ENCODE peak calls at places on chromosomes 7 and 10, in seven cellular contexts. E is chondrocyte, X is AML-193, M is astrocyte, F is dorsolateral prefrontal cortex, N is PC-9, J is KG1. Z is an unnamed sample.

GRCh38 chr7:135704074-135704473 is 23.9 kb downstream of the SLC13A4 start:
- DNase-seq in E (no peak), X (no peak), M (no peak), F (no peak), N (no peak), J (no peak), Z (no peak)

GRCh38 chr10:72204296-72204695 is 11.5 kb upstream of the ANAPC16 start:
- DNase-seq in E (no peak), X (no peak), M (no peak), F (no peak), N (no peak), J (no peak), Z (no peak)

GRCh38 chr7:40329601-40330153 is 194.9 kb downstream of the SUGCT start:
- DNase-seq in E (no peak), X (peak), M (peak), F (no peak), N (peak), J (peak), Z (peak)

GRCh38 chr7:44673771-44674170 is 67.3 kb downstream of the OGDH start:
- DNase-seq in E (peak), X (no peak), M (no peak), F (no peak), N (no peak), J (no peak), Z (no peak)

GRCh38 chr7:158827411-158828342 is 1.6 kb downstream of the ESYT2 start:
- DNase-seq in E (no peak), X (peak), M (peak), F (no peak), N (peak), J (peak), Z (peak)

GRCh38 chr10:71767420-71768035 is 5.8 kb downstream of the VSIR start:
- DNase-seq in E (peak), X (no peak), M (no peak), F (no peak), N (peak), J (no peak), Z (peak)

GRCh38 chr10:73576178-73576889 is 14.8 kb downstream of the USP54 start:
- DNase-seq in E (no peak), X (peak), M (peak), F (no peak), N (no peak), J (no peak), Z (no peak)

GRCh38 chr7:48016641-48017040 is 12.3 kb downstream of the SUN3 start:
- DNase-seq in E (no peak), X (no peak), M (no peak), F (no peak), N (no peak), J (no peak), Z (no peak)

GRCh38 chr10:84139126-84140035 is at the start of gene GHITM:
- DNase-seq in E (peak), X (peak), M (peak), F (peak), N (peak), J (peak), Z (peak)

GRCh38 chr7:4683884-4684565 is 1.9 kb downstream of the FOXK1 start:
- DNase-seq in E (no peak), X (peak), M (peak), F (no peak), N (peak), J (no peak), Z (peak)

GRCh38 chr7:101060992-101061391 is 24.3 kb upstream of the TRIM56 start:
- DNase-seq in E (no peak), X (no peak), M (no peak), F (no peak), N (no peak), J (no peak), Z (no peak)

GRCh38 chr7:70856889-70857511 is 274.9 kb upstream of the GALNT17 start:
- DNase-seq in E (no peak), X (peak), M (peak), F (peak), N (peak), J (peak), Z (peak)

GRCh38 chr7:74371381-74372059 is 82.2 kb upstream of the GTF2IRD1 start:
- DNase-seq in E (no peak), X (no peak), M (no peak), F (no peak), N (peak), J (no peak), Z (no peak)

GRCh38 chr10:72881291-72881690 is 12.2 kb upstream of the OIT3 start:
- DNase-seq in E (no peak), X (no peak), M (no peak), F (no peak), N (no peak), J (no peak), Z (no peak)

Z was measured in trophoblast cell.